ENCODE peak calls at places on chromosome 4, in ten cellular contexts. One of them, this sample, is unnamed.
A peak's percentile ranks its signal among the peaks of the same experiment; 100 is the strongest.

GRCh38 chr4:16029329-16029728 is 54.5 kb downstream of the PROM1 start:
- DNase-seq in HFFc6: no peak
- DNase-seq in GM23338: peak; percentile 61
- DNase-seq in NB4: no peak
- DNase-seq in GM20000: no peak
- DNase-seq in naive thymus-derived CD8-positive, alpha-beta T cell: no peak
- DNase-seq in stimulated activated CD8-positive, alpha-beta memory T cell treated with anti-CD3 and anti-CD28 coated beads, Interleukin-4, amount 100 ng/mL, for 1 hour: no peak
- DNase-seq in NCI-H774: no peak
- DNase-seq in dorsolateral prefrontal cortex: no peak
- DNase-seq in K562: no peak
- DNase-seq in this sample: no peak

GRCh38 chr4:68326146-68326545 is 23.7 kb downstream of the YTHDC1 start:
- DNase-seq in NB4: no peak
- DNase-seq in HFFc6: no peak
- DNase-seq in stimulated activated CD8-positive, alpha-beta memory T cell treated with anti-CD3 and anti-CD28 coated beads, Interleukin-4, amount 100 ng/mL, for 1 hour: no peak
- DNase-seq in NCI-H774: no peak
- DNase-seq in dorsolateral prefrontal cortex: no peak
- DNase-seq in naive thymus-derived CD8-positive, alpha-beta T cell: no peak
- DNase-seq in K562: no peak
- DNase-seq in GM20000: no peak
- DNase-seq in GM23338: no peak
- DNase-seq in this sample: no peak

GRCh38 chr4:16001484-16001858 is 38.5 kb upstream of the FGFBP2 start:
- DNase-seq in HFFc6: peak; percentile 67
- DNase-seq in GM23338: peak; percentile 88
- DNase-seq in K562: peak; percentile 64
- DNase-seq in NCI-H774: peak; percentile 36
- DNase-seq in stimulated activated CD8-positive, alpha-beta memory T cell treated with anti-CD3 and anti-CD28 coated beads, Interleukin-4, amount 100 ng/mL, for 1 hour: peak; percentile 17
- DNase-seq in GM20000: peak; percentile 76
- DNase-seq in naive thymus-derived CD8-positive, alpha-beta T cell: peak; percentile 13
- DNase-seq in NB4: peak; percentile 91
- DNase-seq in dorsolateral prefrontal cortex: peak; percentile 70
- DNase-seq in this sample: peak; percentile 75

GRCh38 chr4:136443006-136443405 is 1089.3 kb downstream of the PCDH18 start:
- DNase-seq in dorsolateral prefrontal cortex: no peak
- DNase-seq in stimulated activated CD8-positive, alpha-beta memory T cell treated with anti-CD3 and anti-CD28 coated beads, Interleukin-4, amount 100 ng/mL, for 1 hour: no peak
- DNase-seq in K562: no peak
- DNase-seq in NCI-H774: no peak
- DNase-seq in NB4: no peak
- DNase-seq in naive thymus-derived CD8-positive, alpha-beta T cell: no peak
- DNase-seq in HFFc6: no peak
- DNase-seq in GM23338: no peak
- DNase-seq in GM20000: no peak
- DNase-seq in this sample: no peak

GRCh38 chr4:151260526-151260925 is 16.4 kb upstream of the PRSS48 start:
- DNase-seq in NCI-H774: no peak
- DNase-seq in K562: no peak
- DNase-seq in GM23338: no peak
- DNase-seq in dorsolateral prefrontal cortex: no peak
- DNase-seq in stimulated activated CD8-positive, alpha-beta memory T cell treated with anti-CD3 and anti-CD28 coated beads, Interleukin-4, amount 100 ng/mL, for 1 hour: no peak
- DNase-seq in naive thymus-derived CD8-positive, alpha-beta T cell: no peak
- DNase-seq in GM20000: no peak
- DNase-seq in NB4: no peak
- DNase-seq in HFFc6: peak; percentile 51
- DNase-seq in this sample: no peak

GRCh38 chr4:19883841-19884240 is 367.9 kb upstream of the SLIT2 start:
- DNase-seq in naive thymus-derived CD8-positive, alpha-beta T cell: no peak
- DNase-seq in dorsolateral prefrontal cortex: no peak
- DNase-seq in GM20000: no peak
- DNase-seq in K562: no peak
- DNase-seq in stimulated activated CD8-positive, alpha-beta memory T cell treated with anti-CD3 and anti-CD28 coated beads, Interleukin-4, amount 100 ng/mL, for 1 hour: no peak
- DNase-seq in NB4: no peak
- DNase-seq in HFFc6: peak; percentile 33
- DNase-seq in GM23338: no peak
- DNase-seq in NCI-H774: no peak
- DNase-seq in this sample: no peak

GRCh38 chr4:48290146-48290772 is 20.6 kb upstream of the TEC start:
- DNase-seq in dorsolateral prefrontal cortex: no peak
- DNase-seq in GM20000: peak; percentile 70
- DNase-seq in HFFc6: no peak
- DNase-seq in naive thymus-derived CD8-positive, alpha-beta T cell: no peak
- DNase-seq in GM23338: peak; percentile 57
- DNase-seq in NCI-H774: no peak
- DNase-seq in K562: peak; percentile 64
- DNase-seq in stimulated activated CD8-positive, alpha-beta memory T cell treated with anti-CD3 and anti-CD28 coated beads, Interleukin-4, amount 100 ng/mL, for 1 hour: no peak
- DNase-seq in NB4: peak; percentile 30
- DNase-seq in this sample: peak; percentile 61

GRCh38 chr4:109118635-109119034 is 183.8 kb downstream of the COL25A1 start:
- DNase-seq in stimulated activated CD8-positive, alpha-beta memory T cell treated with anti-CD3 and anti-CD28 coated beads, Interleukin-4, amount 100 ng/mL, for 1 hour: no peak
- DNase-seq in naive thymus-derived CD8-positive, alpha-beta T cell: no peak
- DNase-seq in NCI-H774: no peak
- DNase-seq in GM23338: no peak
- DNase-seq in dorsolateral prefrontal cortex: no peak
- DNase-seq in K562: no peak
- DNase-seq in HFFc6: no peak
- DNase-seq in GM20000: no peak
- DNase-seq in NB4: no peak
- DNase-seq in this sample: no peak

GRCh38 chr4:3262208-3263052 is 13.5 kb downstream of the MSANTD1 start:
- DNase-seq in HFFc6: no peak
- DNase-seq in NB4: no peak
- DNase-seq in naive thymus-derived CD8-positive, alpha-beta T cell: no peak
- DNase-seq in K562: no peak
- DNase-seq in GM20000: no peak
- DNase-seq in GM23338: no peak
- DNase-seq in stimulated activated CD8-positive, alpha-beta memory T cell treated with anti-CD3 and anti-CD28 coated beads, Interleukin-4, amount 100 ng/mL, for 1 hour: no peak
- DNase-seq in dorsolateral prefrontal cortex: peak; percentile 35
- DNase-seq in NCI-H774: no peak
- DNase-seq in this sample: no peak

GRCh38 chr4:71212216-71212615 is 126.6 kb upstream of the SLC4A4 start:
- DNase-seq in NB4: no peak
- DNase-seq in naive thymus-derived CD8-positive, alpha-beta T cell: no peak
- DNase-seq in HFFc6: no peak
- DNase-seq in GM23338: no peak
- DNase-seq in stimulated activated CD8-positive, alpha-beta memory T cell treated with anti-CD3 and anti-CD28 coated beads, Interleukin-4, amount 100 ng/mL, for 1 hour: no peak
- DNase-seq in dorsolateral prefrontal cortex: no peak
- DNase-seq in GM20000: no peak
- DNase-seq in K562: no peak
- DNase-seq in NCI-H774: no peak
- DNase-seq in this sample: no peak

GRCh38 chr4:128847074-128847724 is 37.7 kb downstream of the JADE1 start:
- DNase-seq in dorsolateral prefrontal cortex: no peak
- DNase-seq in GM23338: no peak
- DNase-seq in NB4: peak; percentile 77
- DNase-seq in GM20000: no peak
- DNase-seq in naive thymus-derived CD8-positive, alpha-beta T cell: no peak
- DNase-seq in stimulated activated CD8-positive, alpha-beta memory T cell treated with anti-CD3 and anti-CD28 coated beads, Interleukin-4, amount 100 ng/mL, for 1 hour: no peak
- DNase-seq in K562: no peak
- DNase-seq in NCI-H774: peak; percentile 47
- DNase-seq in HFFc6: no peak
- DNase-seq in this sample: no peak

GRCh38 chr4:64157397-64157796 is 251.9 kb downstream of the TECRL start:
- DNase-seq in GM23338: no peak
- DNase-seq in naive thymus-derived CD8-positive, alpha-beta T cell: no peak
- DNase-seq in dorsolateral prefrontal cortex: no peak
- DNase-seq in NB4: no peak
- DNase-seq in stimulated activated CD8-positive, alpha-beta memory T cell treated with anti-CD3 and anti-CD28 coated beads, Interleukin-4, amount 100 ng/mL, for 1 hour: no peak
- DNase-seq in K562: no peak
- DNase-seq in NCI-H774: no peak
- DNase-seq in HFFc6: no peak
- DNase-seq in GM20000: no peak
- DNase-seq in this sample: no peak

GRCh38 chr4:176443646-176444409 is 124.1 kb downstream of the SPCS3 start:
- DNase-seq in GM20000: no peak
- DNase-seq in K562: no peak
- DNase-seq in dorsolateral prefrontal cortex: no peak
- DNase-seq in stimulated activated CD8-positive, alpha-beta memory T cell treated with anti-CD3 and anti-CD28 coated beads, Interleukin-4, amount 100 ng/mL, for 1 hour: no peak
- DNase-seq in GM23338: no peak
- DNase-seq in HFFc6: peak; percentile 4
- DNase-seq in naive thymus-derived CD8-positive, alpha-beta T cell: no peak
- DNase-seq in NCI-H774: no peak
- DNase-seq in NB4: no peak
- DNase-seq in this sample: no peak

GRCh38 chr4:30256105-30256828 is 463.9 kb upstream of the PCDH7 start:
- DNase-seq in naive thymus-derived CD8-positive, alpha-beta T cell: no peak
- DNase-seq in NB4: peak; percentile 10
- DNase-seq in GM20000: no peak
- DNase-seq in HFFc6: no peak
- DNase-seq in K562: no peak
- DNase-seq in dorsolateral prefrontal cortex: no peak
- DNase-seq in GM23338: peak; percentile 13
- DNase-seq in stimulated activated CD8-positive, alpha-beta memory T cell treated with anti-CD3 and anti-CD28 coated beads, Interleukin-4, amount 100 ng/mL, for 1 hour: no peak
- DNase-seq in NCI-H774: no peak
- DNase-seq in this sample: no peak

GRCh38 chr4:38034986-38035882 is 75.0 kb downstream of the PTTG2 start:
- DNase-seq in NCI-H774: peak; percentile 31
- DNase-seq in dorsolateral prefrontal cortex: no peak
- DNase-seq in naive thymus-derived CD8-positive, alpha-beta T cell: peak; percentile 28
- DNase-seq in GM23338: peak; percentile 91
- DNase-seq in GM20000: peak; percentile 69
- DNase-seq in NB4: peak; percentile 77
- DNase-seq in K562: peak; percentile 47
- DNase-seq in HFFc6: peak; percentile 68
- DNase-seq in stimulated activated CD8-positive, alpha-beta memory T cell treated with anti-CD3 and anti-CD28 coated beads, Interleukin-4, amount 100 ng/mL, for 1 hour: no peak
- DNase-seq in this sample: peak; percentile 53

GRCh38 chr4:40617903-40618302 is 11.8 kb downstream of the RBM47 start:
- DNase-seq in HFFc6: no peak
- DNase-seq in K562: no peak
- DNase-seq in NB4: peak; percentile 57
- DNase-seq in GM23338: no peak
- DNase-seq in stimulated activated CD8-positive, alpha-beta memory T cell treated with anti-CD3 and anti-CD28 coated beads, Interleukin-4, amount 100 ng/mL, for 1 hour: no peak
- DNase-seq in GM20000: no peak
- DNase-seq in naive thymus-derived CD8-positive, alpha-beta T cell: no peak
- DNase-seq in dorsolateral prefrontal cortex: no peak
- DNase-seq in NCI-H774: no peak
- DNase-seq in this sample: no peak

GRCh38 chr4:171235516-171235915 is 577.7 kb upstream of the GALNTL6 start:
- DNase-seq in NB4: no peak
- DNase-seq in HFFc6: no peak
- DNase-seq in naive thymus-derived CD8-positive, alpha-beta T cell: no peak
- DNase-seq in stimulated activated CD8-positive, alpha-beta memory T cell treated with anti-CD3 and anti-CD28 coated beads, Interleukin-4, amount 100 ng/mL, for 1 hour: no peak
- DNase-seq in GM23338: no peak
- DNase-seq in dorsolateral prefrontal cortex: no peak
- DNase-seq in NCI-H774: no peak
- DNase-seq in GM20000: no peak
- DNase-seq in K562: no peak
- DNase-seq in this sample: no peak

GRCh38 chr4:183011213-183011907 is 87.7 kb upstream of the WWC2 start:
- DNase-seq in GM20000: no peak
- DNase-seq in dorsolateral prefrontal cortex: no peak
- DNase-seq in stimulated activated CD8-positive, alpha-beta memory T cell treated with anti-CD3 and anti-CD28 coated beads, Interleukin-4, amount 100 ng/mL, for 1 hour: no peak
- DNase-seq in GM23338: no peak
- DNase-seq in naive thymus-derived CD8-positive, alpha-beta T cell: no peak
- DNase-seq in NCI-H774: no peak
- DNase-seq in NB4: peak; percentile 4
- DNase-seq in K562: no peak
- DNase-seq in HFFc6: no peak
- DNase-seq in this sample: no peak

GRCh38 chr4:185518069-185518468 is 17.2 kb downstream of the PDLIM3 start:
- DNase-seq in NB4: no peak
- DNase-seq in NCI-H774: no peak
- DNase-seq in GM20000: no peak
- DNase-seq in stimulated activated CD8-positive, alpha-beta memory T cell treated with anti-CD3 and anti-CD28 coated beads, Interleukin-4, amount 100 ng/mL, for 1 hour: no peak
- DNase-seq in K562: no peak
- DNase-seq in dorsolateral prefrontal cortex: no peak
- DNase-seq in HFFc6: no peak
- DNase-seq in naive thymus-derived CD8-positive, alpha-beta T cell: no peak
- DNase-seq in GM23338: no peak
- DNase-seq in this sample: no peak

GRCh38 chr4:53598901-53599300 is 7.6 kb upstream of the LNX1 start:
- DNase-seq in NB4: no peak
- DNase-seq in naive thymus-derived CD8-positive, alpha-beta T cell: no peak
- DNase-seq in HFFc6: no peak
- DNase-seq in GM20000: no peak
- DNase-seq in dorsolateral prefrontal cortex: no peak
- DNase-seq in K562: no peak
- DNase-seq in GM23338: no peak
- DNase-seq in stimulated activated CD8-positive, alpha-beta memory T cell treated with anti-CD3 and anti-CD28 coated beads, Interleukin-4, amount 100 ng/mL, for 1 hour: no peak
- DNase-seq in NCI-H774: no peak
- DNase-seq in this sample: no peak

GRCh38 chr4:8364141-8364540 is 76.4 kb downstream of the ACOX3 start:
- DNase-seq in naive thymus-derived CD8-positive, alpha-beta T cell: no peak
- DNase-seq in dorsolateral prefrontal cortex: no peak
- DNase-seq in NB4: no peak
- DNase-seq in stimulated activated CD8-positive, alpha-beta memory T cell treated with anti-CD3 and anti-CD28 coated beads, Interleukin-4, amount 100 ng/mL, for 1 hour: no peak
- DNase-seq in HFFc6: no peak
- DNase-seq in GM23338: no peak
- DNase-seq in NCI-H774: no peak
- DNase-seq in GM20000: no peak
- DNase-seq in K562: no peak
- DNase-seq in this sample: no peak

GRCh38 chr4:126991965-126992364 is 640.8 kb upstream of the INTU start:
- DNase-seq in NCI-H774: no peak
- DNase-seq in GM20000: no peak
- DNase-seq in NB4: no peak
- DNase-seq in K562: no peak
- DNase-seq in GM23338: no peak
- DNase-seq in dorsolateral prefrontal cortex: no peak
- DNase-seq in stimulated activated CD8-positive, alpha-beta memory T cell treated with anti-CD3 and anti-CD28 coated beads, Interleukin-4, amount 100 ng/mL, for 1 hour: no peak
- DNase-seq in naive thymus-derived CD8-positive, alpha-beta T cell: no peak
- DNase-seq in HFFc6: peak; percentile 37
- DNase-seq in this sample: no peak

GRCh38 chr4:142435599-142436235 is 410.4 kb downstream of the INPP4B start:
- DNase-seq in stimulated activated CD8-positive, alpha-beta memory T cell treated with anti-CD3 and anti-CD28 coated beads, Interleukin-4, amount 100 ng/mL, for 1 hour: no peak
- DNase-seq in HFFc6: no peak
- DNase-seq in NCI-H774: peak; percentile 14
- DNase-seq in K562: no peak
- DNase-seq in NB4: no peak
- DNase-seq in dorsolateral prefrontal cortex: no peak
- DNase-seq in GM20000: no peak
- DNase-seq in naive thymus-derived CD8-positive, alpha-beta T cell: no peak
- DNase-seq in GM23338: peak; percentile 82
- DNase-seq in this sample: no peak

GRCh38 chr4:23999714-24000113 is 109.9 kb upstream of the PPARGC1A start:
- DNase-seq in GM20000: no peak
- DNase-seq in GM23338: no peak
- DNase-seq in HFFc6: no peak
- DNase-seq in K562: no peak
- DNase-seq in stimulated activated CD8-positive, alpha-beta memory T cell treated with anti-CD3 and anti-CD28 coated beads, Interleukin-4, amount 100 ng/mL, for 1 hour: no peak
- DNase-seq in dorsolateral prefrontal cortex: no peak
- DNase-seq in NCI-H774: no peak
- DNase-seq in naive thymus-derived CD8-positive, alpha-beta T cell: no peak
- DNase-seq in NB4: no peak
- DNase-seq in this sample: no peak

GRCh38 chr4:22897520-22898108 is 204.9 kb downstream of the GBA3 start:
- DNase-seq in K562: peak; percentile 32
- DNase-seq in NB4: peak; percentile 53
- DNase-seq in GM23338: peak; percentile 67
- DNase-seq in HFFc6: peak; percentile 1
- DNase-seq in stimulated activated CD8-positive, alpha-beta memory T cell treated with anti-CD3 and anti-CD28 coated beads, Interleukin-4, amount 100 ng/mL, for 1 hour: no peak
- DNase-seq in dorsolateral prefrontal cortex: no peak
- DNase-seq in NCI-H774: peak; percentile 22
- DNase-seq in GM20000: peak; percentile 31
- DNase-seq in naive thymus-derived CD8-positive, alpha-beta T cell: peak; percentile 1
- DNase-seq in this sample: peak; percentile 68

GRCh38 chr4:7987148-7987989 is 47.7 kb upstream of the AFAP1 start:
- DNase-seq in K562: peak; percentile 73
- DNase-seq in NB4: peak; percentile 78
- DNase-seq in GM20000: peak; percentile 85
- DNase-seq in dorsolateral prefrontal cortex: peak; percentile 77
- DNase-seq in HFFc6: peak; percentile 58
- DNase-seq in naive thymus-derived CD8-positive, alpha-beta T cell: peak; percentile 60
- DNase-seq in GM23338: peak; percentile 93
- DNase-seq in NCI-H774: peak; percentile 48
- DNase-seq in stimulated activated CD8-positive, alpha-beta memory T cell treated with anti-CD3 and anti-CD28 coated beads, Interleukin-4, amount 100 ng/mL, for 1 hour: peak; percentile 59
- DNase-seq in this sample: peak; percentile 77

GRCh38 chr4:65502151-65502691 is 168.1 kb downstream of the EPHA5 start:
- DNase-seq in K562: no peak
- DNase-seq in dorsolateral prefrontal cortex: no peak
- DNase-seq in HFFc6: peak; percentile 25
- DNase-seq in NCI-H774: no peak
- DNase-seq in naive thymus-derived CD8-positive, alpha-beta T cell: no peak
- DNase-seq in NB4: no peak
- DNase-seq in GM23338: no peak
- DNase-seq in stimulated activated CD8-positive, alpha-beta memory T cell treated with anti-CD3 and anti-CD28 coated beads, Interleukin-4, amount 100 ng/mL, for 1 hour: no peak
- DNase-seq in GM20000: no peak
- DNase-seq in this sample: no peak

GRCh38 chr4:122827258-122827887 is 742 bp downstream of the FGF2 start:
- DNase-seq in GM23338: peak; percentile 45
- DNase-seq in K562: peak; percentile 65
- DNase-seq in NCI-H774: no peak
- DNase-seq in stimulated activated CD8-positive, alpha-beta memory T cell treated with anti-CD3 and anti-CD28 coated beads, Interleukin-4, amount 100 ng/mL, for 1 hour: no peak
- DNase-seq in GM20000: peak; percentile 83
- DNase-seq in NB4: peak; percentile 77
- DNase-seq in naive thymus-derived CD8-positive, alpha-beta T cell: no peak
- DNase-seq in HFFc6: no peak
- DNase-seq in dorsolateral prefrontal cortex: peak; percentile 50
- DNase-seq in this sample: peak; percentile 65